ENCODE peak calls at places on chromosomes 6 and 20, in four cellular contexts. Y, S, T and U are unnamed samples.

GRCh38 chr6:151702851-151703629 is 104.4 kb upstream of the ESR1 start:
- DNase-seq in T (no peak), Y (no peak), S (no peak), U (no peak)

GRCh38 chr6:89161326-89162046 is 15.6 kb downstream of the PM20D2 start:
- DNase-seq in S (no peak), Y (no peak), T (peak), U (no peak)

GRCh38 chr6:6749791-6750434 is 161.4 kb downstream of the LY86 start:
- DNase-seq in T (peak), Y (peak), S (no peak), U (no peak)

GRCh38 chr6:64012351-64013060 is 376.9 kb downstream of the PHF3 start:
- DNase-seq in T (peak), Y (peak), S (no peak), U (no peak)

GRCh38 chr6:105482227-105482839 is 79.5 kb upstream of the PREP start:
- DNase-seq in T (no peak), S (no peak), Y (no peak), U (peak)

GRCh38 chr6:25172819-25173218 is 106.4 kb upstream of the CARMIL1 start:
- DNase-seq in T (no peak), Y (peak), S (no peak), U (no peak)

GRCh38 chr6:11613858-11614257 is 76.3 kb downstream of the TMEM170B start:
- DNase-seq in S (no peak), T (no peak), Y (peak), U (no peak)

GRCh38 chr20:5818346-5818681 is 68.1 kb downstream of the SHLD1 start:
- DNase-seq in Y (no peak), T (no peak), S (no peak), U (no peak)

GRCh38 chr6:123810214-123810613 is 6.5 kb downstream of the NKAIN2 start:
- DNase-seq in S (no peak), Y (no peak), T (no peak), U (no peak)

GRCh38 chr6:81998432-81998831 is 246.0 kb upstream of the TENT5A start:
- DNase-seq in Y (peak), T (no peak), S (no peak), U (no peak)

GRCh38 chr6:112683926-112684325 is 336.8 kb downstream of the RFPL4B start:
- DNase-seq in S (no peak), T (no peak), Y (peak), U (no peak)

GRCh38 chr20:53962388-53962787 is 108.0 kb downstream of the BCAS1 start:
- DNase-seq in Y (no peak), T (no peak), S (no peak), U (no peak)

GRCh38 chr6:142400495-142400894 is 98.7 kb downstream of the ADGRG6 start:
- DNase-seq in S (no peak), Y (no peak), T (no peak), U (no peak)

GRCh38 chr6:30219244-30219643 is 6.0 kb upstream of the TRIM26 start:
- DNase-seq in S (peak), Y (peak), T (peak), U (peak)

GRCh38 chr6:163127587-163127986 is 286.9 kb upstream of the QKI start:
- DNase-seq in T (no peak), Y (no peak), S (no peak), U (no peak)

GRCh38 chr20:24981750-24982149 is 10.8 kb downstream of the APMAP start:
- DNase-seq in S (no peak), T (no peak), Y (no peak), U (peak)

GRCh38 chr6:29025927-29026585 is 18.9 kb downstream of the OR2W1 start:
- DNase-seq in S (no peak), Y (no peak), T (no peak), U (no peak)

GRCh38 chr6:158050955-158051354 is 69.3 kb downstream of the SYNJ2 start:
- DNase-seq in S (no peak), T (no peak), Y (peak), U (no peak)

GRCh38 chr6:139698526-139699182 is 324.2 kb upstream of the CITED2 start:
- DNase-seq in T (no peak), Y (no peak), S (no peak), U (no peak)

GRCh38 chr6:157787080-157787479 is 36.0 kb upstream of the SNX9 start:
- DNase-seq in Y (no peak), S (no peak), T (no peak), U (no peak)

GRCh38 chr6:138088307-138088744 is 18.9 kb downstream of the PERP start:
- DNase-seq in S (no peak), T (no peak), Y (peak), U (no peak)

GRCh38 chr20:61443541-61444126 is 191.6 kb downstream of the CDH4 start:
- DNase-seq in S (no peak), T (no peak), Y (no peak), U (no peak)

GRCh38 chr6:87408721-87409155 is 966 bp downstream of the CFAP206 start:
- DNase-seq in Y (no peak), T (no peak), S (no peak), U (no peak)

GRCh38 chr6:159271257-159271656 is 102.1 kb downstream of the FNDC1 start:
- DNase-seq in S (no peak), T (no peak), Y (no peak), U (no peak)

GRCh38 chr6:39892490-39893129 is 41.7 kb downstream of the MOCS1 start:
- DNase-seq in S (peak), Y (peak), T (peak), U (peak)

GRCh38 chr6:144123836-144124235 is 26.5 kb upstream of the STX11 start:
- DNase-seq in S (no peak), Y (no peak), T (no peak), U (no peak)

GRCh38 chr6:90496191-90496590 is 90.7 kb downstream of the MAP3K7 start:
- DNase-seq in T (peak), Y (no peak), S (no peak), U (no peak)

GRCh38 chr20:23088891-23089290 is 2.8 kb upstream of the CD93 start:
- DNase-seq in Y (no peak), S (no peak), T (no peak), U (no peak)

GRCh38 chr6:35552285-35552917 is 39.7 kb upstream of the TULP1 start:
- DNase-seq in S (peak), T (peak), Y (peak), U (peak)

GRCh38 chr20:22942742-22943141 is 92.4 kb upstream of the SSTR4 start:
- DNase-seq in Y (no peak), S (no peak), T (no peak), U (no peak)

GRCh38 chr6:3623451-3624267 is 127.9 kb downstream of the PXDC1 start:
- DNase-seq in T (no peak), Y (no peak), S (no peak), U (no peak)

GRCh38 chr20:41923604-41924003 is 305.4 kb upstream of the CHD6 start:
- DNase-seq in Y (no peak), S (no peak), T (no peak), U (no peak)

GRCh38 chr6:144768676-144769599 is 483.8 kb downstream of the UTRN start:
- DNase-seq in S (no peak), T (no peak), Y (no peak), U (no peak)

GRCh38 chr6:119273799-119274595 is 75.6 kb downstream of the MAN1A1 start:
- DNase-seq in T (no peak), Y (no peak), S (no peak), U (no peak)

DNA sequence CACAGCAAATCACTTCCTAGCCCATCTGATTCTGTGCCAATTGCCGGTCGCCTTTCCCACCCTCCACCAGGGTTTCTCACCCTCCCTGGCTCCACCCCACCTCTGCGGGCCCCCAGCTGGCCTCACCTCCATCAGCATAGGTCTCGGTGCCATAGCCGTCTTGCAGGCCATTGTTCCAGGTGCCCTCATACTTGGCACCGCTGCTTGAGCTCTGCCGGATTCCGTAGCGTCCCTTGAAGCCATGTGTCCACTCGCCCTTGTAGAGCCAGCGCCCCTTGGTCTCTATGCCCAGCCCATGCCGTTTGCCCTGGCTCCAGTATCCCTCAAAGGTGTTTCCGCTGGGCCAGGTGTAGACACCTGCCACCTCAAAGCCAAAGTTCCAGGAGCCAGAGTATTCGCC is 787 bp downstream of the JPH2 start:
- DNase-seq in Y (no peak), T (no peak), S (no peak), U (no peak)
- H3K9ac ChIP-seq in Y (peak), T (no peak), S (no peak), U (no peak)

GRCh38 chr6:168219167-168219566 is 100.4 kb downstream of the DACT2 start:
- DNase-seq in T (no peak), Y (no peak), S (no peak), U (no peak)

GRCh38 chr6:168221497-168222079 is 98.0 kb downstream of the DACT2 start:
- DNase-seq in S (no peak), T (no peak), Y (no peak), U (no peak)

GRCh38 chr6:168221000-168221399 is 98.6 kb downstream of the DACT2 start:
- DNase-seq in T (no peak), S (no peak), Y (peak), U (peak)

GRCh38 chr6:168217880-168218537 is 101.6 kb downstream of the DACT2 start:
- DNase-seq in Y (no peak), S (no peak), T (no peak), U (no peak)

GRCh38 chr6:168219804-168220203 is 99.8 kb downstream of the DACT2 start:
- DNase-seq in S (no peak), T (no peak), Y (no peak), U (no peak)
- H3K4me2 ChIP-seq in S (no peak), T (no peak), Y (no peak), U (no peak)

GRCh38 chr20:49567421-49568256 is at the start of gene PTGIS:
- DNase-seq in Y (no peak), S (no peak), T (peak), U (no peak)
- TF ChIP-seq EZH2 in Y (peak), S (no peak), T (peak), U (no peak)

DNA sequence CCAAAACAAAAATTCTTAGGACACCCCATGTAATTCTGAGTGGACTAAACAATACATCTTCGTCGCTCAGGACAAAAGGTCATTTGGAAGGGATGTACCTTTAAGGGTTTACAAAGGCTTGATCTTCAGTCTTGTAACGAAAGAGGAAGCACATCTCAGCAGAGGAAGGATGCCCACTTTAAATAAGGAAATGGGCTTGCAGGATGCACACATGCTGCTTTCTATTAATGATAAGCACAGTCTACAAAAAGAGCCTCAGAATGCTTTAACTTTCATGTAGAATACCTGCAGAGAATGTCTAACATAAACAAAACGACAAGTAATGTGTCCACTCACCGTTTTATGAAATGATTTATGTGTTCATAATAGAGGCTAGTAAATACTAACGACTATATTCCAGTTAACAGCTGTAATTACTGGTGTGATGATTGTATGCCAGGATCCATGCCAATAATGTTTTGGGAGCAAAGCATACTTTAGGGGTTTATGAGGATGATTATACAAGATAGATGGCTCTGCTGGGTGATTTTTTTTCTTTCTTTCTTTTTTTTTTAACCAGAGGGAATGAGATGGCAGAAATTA is 216.9 kb downstream of the GMDS start:
- DNase-seq in T (no peak), Y (no peak), S (peak), U (no peak)
- H3K9ac ChIP-seq in T (no peak), Y (no peak), S (no peak), U (no peak)

DNA sequence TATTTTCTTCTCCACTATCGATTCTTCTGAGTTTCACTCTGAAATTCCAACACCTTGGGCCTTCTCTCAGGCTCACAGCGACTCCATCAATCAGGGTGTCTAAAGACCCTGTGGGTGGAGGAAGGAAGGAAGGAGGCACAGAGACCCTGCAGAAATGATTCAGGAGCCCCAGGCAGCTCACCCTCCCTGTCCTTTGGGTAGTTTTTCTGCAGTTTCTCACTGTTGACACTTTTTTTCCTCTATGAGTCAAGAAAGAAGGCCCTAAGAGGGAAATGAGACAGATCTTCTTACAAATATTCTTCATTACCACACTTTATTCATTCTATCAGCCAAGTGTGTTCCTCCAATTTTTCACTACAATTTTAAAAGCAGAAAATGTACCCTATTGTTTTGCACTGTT is 34.2 kb upstream of the TBXT start:
- DNase-seq in S (no peak), T (no peak), Y (no peak), U (no peak)
- H3K4me2 ChIP-seq in S (peak), T (no peak), Y (no peak), U (no peak)

GRCh38 chr20:47233333-47234188 is 122.9 kb downstream of the ZMYND8 start:
- DNase-seq in S (no peak), T (no peak), Y (no peak), U (no peak)

GRCh38 chr20:47228654-47229053 is 127.8 kb downstream of the ZMYND8 start:
- DNase-seq in Y (no peak), S (no peak), T (no peak), U (no peak)

GRCh38 chr20:47232518-47232917 is 124.0 kb downstream of the ZMYND8 start:
- DNase-seq in Y (no peak), T (no peak), S (no peak), U (no peak)

GRCh38 chr20:47230811-47231256 is 125.7 kb downstream of the ZMYND8 start:
- DNase-seq in S (no peak), Y (no peak), T (no peak), U (no peak)

GRCh38 chr20:47231382-47232042 is 125.0 kb downstream of the ZMYND8 start:
- DNase-seq in Y (no peak), T (no peak), S (no peak), U (no peak)
- TF ChIP-seq EZH2 in Y (no peak), T (no peak), S (no peak), U (no peak)

GRCh38 chr20:62709537-62709905 is 885 bp downstream of the NTSR1 start:
- DNase-seq in Y (no peak), T (no peak), S (no peak), U (no peak)
- H3K9ac ChIP-seq in Y (no peak), T (no peak), S (no peak), U (no peak)

GRCh38 chr6:36924131-36924530 is 30.4 kb upstream of the PI16 start:
- DNase-seq in S (no peak), T (no peak), Y (no peak), U (peak)

GRCh38 chr6:36927114-36927513 is 27.4 kb upstream of the PI16 start:
- DNase-seq in T (no peak), S (no peak), Y (no peak), U (no peak)

GRCh38 chr6:36926711-36927110 is 27.8 kb upstream of the PI16 start:
- DNase-seq in T (no peak), Y (no peak), S (no peak), U (no peak)

GRCh38 chr6:36924778-36925396 is 29.7 kb upstream of the PI16 start:
- DNase-seq in Y (no peak), S (no peak), T (no peak), U (no peak)

GRCh38 chr6:36925809-36926208 is 28.7 kb upstream of the PI16 start:
- DNase-seq in Y (no peak), T (no peak), S (no peak), U (no peak)
- H3K4me2 ChIP-seq in Y (no peak), T (no peak), S (no peak), U (no peak)